ENCODE peak calls at places on chromosomes 5 and 9, in four cellular contexts. G, D, X and O are unnamed samples.

GRCh38 chr5:68464424-68464823 is 248.9 kb downstream of the PIK3R1 start:
- DNase-seq in G (no peak), D (no peak), X (no peak), O (no peak)

GRCh38 chr9:93955356-93956182 is 414 bp upstream of the BARX1 start:
- DNase-seq in G (no peak), D (no peak), X (no peak), O (peak)

GRCh38 chr5:154857091-154857533 is 1.3 kb upstream of the CNOT8 start:
- DNase-seq in G (no peak), D (no peak), X (no peak), O (peak)

GRCh38 chr5:175700991-175701390 is 43.1 kb downstream of the HRH2 start:
- DNase-seq in G (peak), D (no peak), X (no peak), O (peak)

GRCh38 chr9:100473271-100474081 is 527 bp downstream of the TMEFF1 start:
- DNase-seq in G (peak), D (no peak), X (no peak), O (peak)

GRCh38 chr9:99041618-99042017 is 63.3 kb upstream of the TGFBR1 start:
- DNase-seq in G (no peak), D (no peak), X (no peak), O (no peak)

GRCh38 chr5:28862860-28863196 is 1824.4 kb upstream of the CDH9 start:
- DNase-seq in G (no peak), D (peak), X (no peak), O (peak)

GRCh38 chr9:93577045-93577939 is 908 bp downstream of the PHF2 start:
- DNase-seq in G (peak), D (no peak), X (no peak), O (no peak)

GRCh38 chr9:98251554-98251953 is 3.9 kb downstream of the TBC1D2 start:
- DNase-seq in G (no peak), D (no peak), X (no peak), O (peak)

GRCh38 chr9:136951541-136952353 is at the start of gene LCN12:
- DNase-seq in G (no peak), D (no peak), X (no peak), O (no peak)

GRCh38 chr9:25602366-25603044 is 75.7 kb downstream of the TUSC1 start:
- DNase-seq in G (no peak), D (no peak), X (no peak), O (no peak)

GRCh38 chr5:36031223-36031622 is 35.5 kb downstream of the UGT3A2 start:
- DNase-seq in G (no peak), D (no peak), X (no peak), O (no peak)

GRCh38 chr9:128245293-128246151 is 30.3 kb downstream of the GOLGA2 start:
- DNase-seq in G (peak), D (peak), X (no peak), O (no peak)

GRCh38 chr9:31606678-31607077 is 777.8 kb upstream of the ACO1 start:
- DNase-seq in G (no peak), D (no peak), X (no peak), O (no peak)

GRCh38 chr5:108748354-108749129 is 845 bp downstream of the FER start:
- DNase-seq in G (peak), D (peak), X (peak), O (peak)

GRCh38 chr5:166441-167372 is 24.6 kb upstream of the LRRC14B start:
- DNase-seq in G (no peak), D (no peak), X (no peak), O (no peak)

GRCh38 chr9:70639853-70640814 is 225.7 kb upstream of the KLF9 start:
- DNase-seq in G (no peak), D (peak), X (no peak), O (peak)

GRCh38 chr9:116002624-116003023 is 151.0 kb upstream of the PAPPA start:
- DNase-seq in G (no peak), D (no peak), X (no peak), O (peak)

GRCh38 chr9:136712690-136713554 is 550 bp downstream of the DIPK1B start:
- DNase-seq in G (peak), D (no peak), X (no peak), O (no peak)

GRCh38 chr5:893711-894110 is 1.0 kb downstream of the TRIP13 start:
- DNase-seq in G (no peak), D (no peak), X (no peak), O (no peak)

GRCh38 chr9:99782962-99783718 is 38.5 kb upstream of the NR4A3 start:
- DNase-seq in G (no peak), D (no peak), X (no peak), O (no peak)

GRCh38 chr5:67301285-67301904 is 104.8 kb upstream of the CD180 start:
- DNase-seq in G (no peak), D (no peak), X (no peak), O (no peak)

GRCh38 chr9:27732494-27732893 is 159.2 kb upstream of the C9orf72 start:
- DNase-seq in G (no peak), D (no peak), X (no peak), O (no peak)

GRCh38 chr5:122611401-122611800 is 163.5 kb upstream of the SNX2 start:
- DNase-seq in G (no peak), D (no peak), X (no peak), O (no peak)

GRCh38 chr5:72529383-72529782 is 22.2 kb upstream of the ZNF366 start:
- DNase-seq in G (no peak), D (no peak), X (no peak), O (no peak)

GRCh38 chr5:104904561-104904960 is 1342.0 kb upstream of the NUDT12 start:
- DNase-seq in G (no peak), D (no peak), X (no peak), O (no peak)

GRCh38 chr5:115735108-115735998 is 81.1 kb downstream of the CDO1 start:
- DNase-seq in G (no peak), D (no peak), X (no peak), O (no peak)

GRCh38 chr9:136544549-136545064 is 1.2 kb downstream of the NOTCH1 start:
- DNase-seq in G (peak), D (no peak), X (no peak), O (peak)

GRCh38 chr9:109972026-109973005 is 192.3 kb downstream of the PALM2AKAP2 start:
- DNase-seq in G (peak), D (no peak), X (peak), O (no peak)

DNA sequence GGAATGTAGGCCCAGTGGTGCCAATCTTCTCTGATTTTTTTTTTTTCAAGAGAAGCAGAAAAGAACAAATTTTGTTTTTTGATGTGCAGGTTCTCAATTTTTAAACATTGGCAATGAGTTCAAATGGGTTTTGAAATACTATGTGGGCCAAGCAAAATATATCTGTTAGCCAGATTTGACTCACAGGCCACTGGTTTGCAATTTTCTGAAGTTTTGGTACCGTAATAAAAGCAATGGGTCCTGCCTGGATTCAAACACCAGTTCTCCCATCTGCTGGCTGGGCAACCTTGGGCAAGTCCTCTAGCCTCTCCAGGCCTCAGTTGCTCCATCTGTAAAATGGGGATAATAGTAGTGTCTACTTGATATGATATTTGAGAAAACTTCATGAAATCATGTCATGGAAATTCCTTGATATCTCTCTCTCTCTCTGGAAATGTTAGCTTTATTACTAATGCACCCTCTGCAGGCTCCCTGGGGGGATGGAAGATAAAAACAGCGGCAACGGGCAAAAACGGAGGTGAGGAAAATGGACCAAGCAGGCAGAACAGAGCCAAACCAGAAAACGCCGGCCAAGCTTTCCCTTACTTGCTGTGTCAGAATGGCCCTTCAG is 63.4 kb downstream of the SMIM23 start:
- DNase-seq in G (no peak), D (no peak), X (no peak), O (no peak)
- TF ChIP-seq SMC3 in G (no peak), D (no peak), X (no peak), O (no peak)

GRCh38 chr5:44919560-44919959 is 110.8 kb downstream of the MRPS30 start:
- DNase-seq in G (no peak), D (no peak), X (no peak), O (no peak)
- TF ChIP-seq ESRRA in G (no peak), D (no peak), X (no peak), O (no peak)

DNA sequence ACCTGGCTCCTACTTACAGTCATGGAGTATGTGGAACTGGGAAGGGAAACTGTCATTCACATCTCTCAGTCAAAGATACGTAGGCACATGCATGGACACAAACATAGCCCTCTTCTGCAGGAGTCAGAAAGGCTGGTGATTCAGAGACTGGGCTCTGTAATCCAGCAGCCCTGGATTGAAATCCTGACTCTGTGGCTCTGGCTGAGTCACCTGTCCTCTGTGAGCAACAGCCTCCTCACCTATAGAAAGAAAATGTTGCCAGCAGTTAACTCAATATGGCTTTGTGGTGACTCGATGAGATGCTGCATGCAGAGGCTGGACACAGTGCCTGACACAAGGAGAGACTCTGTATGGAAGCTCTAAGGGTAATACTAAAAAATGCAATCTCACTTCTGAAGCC is 23.8 kb upstream of the CDKN2AIPNL start:
- DNase-seq in G (no peak), D (no peak), X (no peak), O (peak)
- TF ChIP-seq SMC3 in G (no peak), D (no peak), X (no peak), O (no peak)

DNA sequence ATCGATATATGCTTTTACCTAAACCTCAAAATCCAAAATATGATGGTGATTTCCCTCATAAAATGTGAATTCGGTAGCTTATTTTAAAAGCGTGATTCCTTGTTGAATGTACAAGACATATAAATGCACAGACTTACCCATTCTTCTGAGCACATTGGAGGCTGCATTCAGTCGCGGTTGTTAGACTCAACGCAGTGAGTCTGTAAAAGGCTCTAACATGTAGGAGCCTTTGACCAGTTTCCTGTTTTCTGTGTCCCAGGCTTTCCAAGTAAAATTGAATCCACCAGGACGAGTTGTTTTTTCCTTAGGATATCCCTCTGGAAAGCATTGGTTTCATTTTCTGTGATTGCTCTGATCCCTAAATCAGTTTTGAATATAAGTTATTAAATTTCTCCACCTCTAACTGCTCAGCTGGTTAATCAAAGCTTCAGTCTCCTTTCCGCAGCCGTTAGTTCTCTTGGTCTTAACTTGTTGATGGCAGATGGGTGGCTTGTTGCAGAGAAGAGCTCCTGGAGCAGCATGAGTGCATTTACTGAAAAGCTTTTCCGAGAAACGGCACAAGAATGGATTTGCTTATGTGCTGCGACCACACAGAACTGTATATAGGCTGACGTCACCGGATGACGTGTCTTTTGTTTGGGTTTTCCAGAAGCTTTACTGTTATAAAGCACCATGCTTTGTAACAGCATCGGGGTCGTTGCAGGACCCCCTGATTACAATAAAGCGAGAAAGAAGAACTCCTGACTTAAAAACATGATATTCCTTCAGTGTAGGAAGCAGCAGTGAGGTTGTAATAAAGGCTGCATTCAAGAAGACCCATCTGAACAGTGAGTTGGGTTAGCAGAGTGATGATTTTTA is at the start of gene LRRTM2:
- DNase-seq in G (no peak), D (no peak), X (no peak), O (no peak)
- TF ChIP-seq ESRRA in G (no peak), D (no peak), X (no peak), O (no peak)

GRCh38 chr5:96661101-96661840 is 905 bp upstream of the CAST start:
- DNase-seq in G (no peak), D (no peak), X (peak), O (peak)
- TF ChIP-seq SMC3 in G (no peak), D (no peak), X (peak), O (no peak)

DNA sequence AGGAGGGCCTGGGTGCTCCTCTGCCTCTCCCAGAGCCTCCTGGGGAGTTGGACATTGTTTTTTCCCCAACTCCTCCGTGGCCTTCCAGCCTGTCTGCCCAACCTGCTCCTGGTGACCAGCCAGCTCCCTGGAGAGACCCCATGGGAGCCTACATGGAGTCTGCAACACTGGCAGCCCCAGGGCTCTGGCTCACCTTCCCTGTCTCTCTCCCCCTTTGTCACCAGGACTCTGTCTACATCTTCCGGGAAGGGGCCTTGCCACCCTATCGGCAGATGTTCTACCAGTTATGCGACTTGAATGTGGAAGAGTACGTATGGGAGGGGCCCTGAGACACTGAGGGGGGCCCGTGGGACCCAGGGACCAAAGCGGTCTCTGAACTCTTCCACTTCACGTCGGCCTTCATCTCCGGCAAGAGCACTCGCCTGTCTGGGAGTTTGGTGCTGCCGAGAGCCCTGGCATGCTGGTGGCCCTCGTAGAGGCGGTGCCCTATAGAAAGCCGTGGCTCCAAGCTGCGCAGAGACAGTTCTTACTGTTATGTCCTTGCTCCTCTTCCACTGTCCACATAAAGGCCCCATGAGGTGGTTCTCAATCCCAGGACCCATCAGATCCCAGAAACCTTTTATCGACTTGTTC is 5.9 kb upstream of the CEL start:
- DNase-seq in G (no peak), D (no peak), X (no peak), O (no peak)
- TF ChIP-seq ESRRA in G (no peak), D (no peak), X (no peak), O (no peak)

DNA sequence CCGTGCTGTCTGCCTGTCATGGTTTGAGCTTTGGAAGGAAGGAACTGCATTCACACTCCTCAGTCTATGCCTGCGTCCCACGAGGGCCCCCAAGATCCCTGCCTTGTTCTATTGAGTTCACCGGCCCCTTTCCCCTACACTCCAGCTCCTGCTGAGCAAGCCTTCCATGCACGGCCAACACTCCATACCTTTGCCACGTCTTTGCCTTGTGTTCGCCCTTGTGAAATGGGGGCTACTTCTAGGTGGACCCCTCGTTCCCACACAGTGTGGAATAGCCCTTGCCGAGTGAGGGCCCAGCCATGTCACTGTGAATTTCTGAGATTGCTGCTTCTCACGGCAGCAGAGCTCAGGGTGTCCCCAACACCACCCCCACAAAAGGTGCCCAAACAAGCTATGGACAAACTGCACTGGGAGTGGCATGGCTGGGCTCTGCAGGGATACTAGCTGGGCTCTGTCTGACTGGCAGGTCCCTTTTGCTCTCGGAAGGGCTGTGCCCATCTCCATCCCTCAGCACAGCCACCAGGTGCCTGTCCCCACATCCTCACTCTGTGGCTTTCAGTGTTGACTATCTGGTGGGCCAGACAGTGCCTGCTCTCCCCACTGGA is 67.9 kb upstream of the ADAMTS2 start:
- DNase-seq in G (no peak), D (no peak), X (no peak), O (no peak)
- TF ChIP-seq SMC3 in G (no peak), D (no peak), X (no peak), O (no peak)

DNA sequence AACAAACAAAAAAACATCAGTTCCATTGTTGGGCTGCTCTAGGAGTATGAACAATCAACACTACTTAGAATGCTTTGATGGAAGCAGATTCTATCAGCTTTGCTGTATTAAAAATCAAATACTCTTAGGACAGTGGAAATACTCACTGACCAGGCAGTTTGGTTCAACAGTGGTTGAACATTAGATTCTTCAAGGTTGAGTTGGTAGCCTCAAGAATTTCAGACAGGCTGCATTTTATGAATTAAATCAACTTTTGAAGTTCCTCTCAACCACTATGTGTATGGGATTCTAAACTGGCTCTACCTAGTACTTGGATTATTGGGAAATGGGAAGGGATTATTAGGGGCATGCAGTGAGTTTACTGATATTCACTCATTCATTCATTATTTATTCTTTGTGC is 35.0 kb downstream of the ACTBL2 start:
- DNase-seq in G (no peak), D (no peak), X (no peak), O (no peak)
- TF ChIP-seq ESRRA in G (no peak), D (no peak), X (no peak), O (no peak)

DNA sequence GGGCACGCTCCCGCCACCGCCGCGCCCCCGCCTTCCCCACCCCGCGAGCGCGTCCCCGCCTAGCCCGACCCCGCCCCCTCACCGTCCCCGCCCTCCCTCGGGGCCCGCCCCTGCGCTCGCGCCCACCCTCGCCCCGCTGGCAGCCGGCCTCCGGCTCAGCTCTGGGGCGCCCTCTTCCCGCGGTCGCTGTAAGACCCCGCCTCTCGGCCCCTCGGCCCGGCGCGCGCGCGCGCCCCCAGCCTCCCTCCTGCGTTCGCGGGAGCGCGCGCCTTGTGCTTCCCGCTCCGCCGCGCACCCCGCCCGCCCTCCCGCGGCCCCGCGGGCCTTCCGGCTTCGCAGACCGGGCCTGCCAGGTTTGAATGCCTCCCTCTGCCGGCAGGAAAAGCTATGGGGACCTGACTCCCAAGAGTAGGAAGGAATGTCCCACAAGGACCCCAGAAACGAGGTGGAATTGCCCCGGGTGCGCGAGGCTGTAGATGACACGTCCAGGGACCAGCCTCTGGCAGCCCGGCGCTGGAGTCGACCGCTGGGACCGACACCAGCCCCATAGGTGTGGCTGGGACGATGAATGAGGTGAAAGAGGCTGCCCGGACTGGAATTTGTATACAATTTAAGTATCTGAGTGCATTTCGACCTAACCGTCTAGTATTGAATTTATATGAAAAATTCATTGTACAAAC is 360 bp upstream of the PTBP3 start:
- DNase-seq in G (peak), D (peak), X (peak), O (peak)
- TF ChIP-seq SMC3 in G (no peak), D (peak), X (peak), O (peak)

GRCh38 chr5:142959683-142960308 is 189.6 kb downstream of the ARHGAP26 start:
- DNase-seq in G (no peak), D (no peak), X (no peak), O (no peak)

GRCh38 chr5:142960309-142960696 is 190.1 kb downstream of the ARHGAP26 start:
- DNase-seq in G (no peak), D (peak), X (no peak), O (peak)

GRCh38 chr5:142955628-142956027 is 185.5 kb downstream of the ARHGAP26 start:
- DNase-seq in G (no peak), D (no peak), X (no peak), O (no peak)

GRCh38 chr5:142958933-142959682 is 188.9 kb downstream of the ARHGAP26 start:
- DNase-seq in G (no peak), D (no peak), X (no peak), O (no peak)

GRCh38 chr5:142957528-142957927 is 187.4 kb downstream of the ARHGAP26 start:
- DNase-seq in G (no peak), D (no peak), X (no peak), O (no peak)
- TF ChIP-seq ESRRA in G (no peak), D (no peak), X (no peak), O (no peak)